ENCODE peak calls at places on chromosomes 13 and 19, in seven cellular contexts. Z is CD8-positive, alpha-beta memory T cell; P is esophagus squamous epithelium; F is Karpas-422; G is spleen; C is fibroblast of lung; R is tibial artery. T is an unnamed sample.

GRCh38 chr19:3576696-3577443 is 4.1 kb downstream of the HMG20B start:
- DNase-seq in G (no peak), F (peak; percentile 42), R (peak; percentile 82), C (peak; percentile 71), P (no peak), Z (no peak), T (no peak)

GRCh38 chr19:27966390-27966816 is 1246.5 kb downstream of the UQCRFS1 start:
- DNase-seq in C (no peak), F (peak; percentile 57), P (no peak), R (no peak), Z (no peak), G (no peak), T (peak; percentile 1)

GRCh38 chr13:114049026-114049425 is 75.2 kb upstream of the C13orf46 start:
- DNase-seq in G (peak; percentile 88), Z (peak; percentile 63), F (no peak), P (no peak), C (no peak), R (no peak), T (no peak)

GRCh38 chr13:107838592-107839161 is 376.7 kb downstream of the LIG4 start:
- DNase-seq in G (no peak), P (no peak), Z (no peak), F (no peak), R (no peak), C (no peak), T (no peak)

GRCh38 chr19:48466571-48467325 is 2.4 kb upstream of the CYTH2 start:
- DNase-seq in G (no peak), Z (no peak), C (peak; percentile 78), F (no peak), P (no peak), R (no peak), T (no peak)

GRCh38 chr13:47216176-47216822 is 319.4 kb upstream of the HTR2A start:
- DNase-seq in R (no peak), Z (no peak), P (no peak), G (no peak), F (no peak), C (peak; percentile 74), T (no peak)

GRCh38 chr19:10353793-10354391 is 14.5 kb upstream of the ICAM3 start:
- DNase-seq in R (no peak), G (no peak), Z (peak; percentile 29), F (peak; percentile 83), P (no peak), C (peak; percentile 19), T (peak; percentile 28)

GRCh38 chr13:101691326-101691725 is 238.9 kb downstream of the ITGBL1 start:
- DNase-seq in R (no peak), G (no peak), P (no peak), C (no peak), Z (no peak), F (no peak), T (no peak)

GRCh38 chr19:4067396-4068057 is 828 bp upstream of the ZBTB7A start:
- DNase-seq in C (no peak), P (no peak), G (peak; percentile 92), Z (peak; percentile 81), F (no peak), R (no peak), T (no peak)

GRCh38 chr19:2287585-2287984 is 5.6 kb upstream of the PEAK3 start:
- DNase-seq in R (no peak), F (no peak), Z (no peak), C (no peak), G (no peak), P (no peak), T (no peak)

GRCh38 chr19:42401365-42402303 is 11.5 kb upstream of the CNFN start:
- DNase-seq in F (peak; percentile 91), R (peak; percentile 79), G (peak; percentile 94), C (peak; percentile 59), Z (peak; percentile 61), P (no peak), T (peak; percentile 68)

GRCh38 chr19:5905072-5905778 is 553 bp downstream of the VMAC start:
- DNase-seq in G (no peak), C (no peak), P (no peak), F (no peak), R (no peak), Z (no peak), T (no peak)
- H3K27ac ChIP-seq in G (peak overlapping the region; percentile 84), C (peak overlapping the region; percentile 71), P (peak overlapping the region; percentile 97), F (no peak overlapping the region), R (peak overlapping the region; percentile 86), Z (peak overlapping the region; percentile 87), T (peak overlapping the region; percentile 69)

GRCh38 chr13:44107357-44108121 is 227.8 kb downstream of the LACC1 start:
- DNase-seq in F (no peak), G (no peak), Z (no peak), C (no peak), R (no peak), P (no peak), T (no peak)

GRCh38 chr13:44111701-44112100 is 232.0 kb downstream of the LACC1 start:
- DNase-seq in R (no peak), C (no peak), P (no peak), Z (no peak), G (no peak), F (no peak), T (no peak)

GRCh38 chr13:44112700-44113329 is 233.1 kb downstream of the LACC1 start:
- DNase-seq in C (no peak), G (no peak), P (no peak), R (no peak), Z (no peak), F (no peak), T (no peak)

GRCh38 chr13:44108345-44108858 is 228.7 kb downstream of the LACC1 start:
- DNase-seq in F (no peak), G (no peak), P (no peak), Z (no peak), C (no peak), R (no peak), T (no peak)

GRCh38 chr13:44109986-44110640 is 230.4 kb downstream of the LACC1 start:
- DNase-seq in G (no peak), F (no peak), Z (no peak), C (no peak), R (no peak), P (no peak), T (no peak)
- H3K27ac ChIP-seq in G (no peak overlapping the region), F (no peak overlapping the region), Z (no peak overlapping the region), C (no peak overlapping the region), R (no peak overlapping the region), P (no peak overlapping the region), T (no peak overlapping the region)

GRCh38 chr13:28719227-28719562 is 425 bp upstream of the SLC46A3 start:
- DNase-seq in R (no peak), F (no peak), C (no peak), P (no peak), G (no peak), Z (no peak), T (no peak)

GRCh38 chr13:28718538-28719226 is at the start of gene SLC46A3:
- DNase-seq in C (peak; percentile 98), Z (peak; percentile 96), R (peak; percentile 100), P (peak; percentile 74), F (peak; percentile 86), G (peak; percentile 98), T (peak; percentile 95)

GRCh38 chr13:28717170-28717569 is 1.6 kb downstream of the SLC46A3 start:
- DNase-seq in Z (no peak), G (no peak), C (no peak), R (no peak), F (no peak), P (no peak), T (no peak)

GRCh38 chr13:28718186-28718537 is 608 bp downstream of the SLC46A3 start:
- DNase-seq in G (no peak), R (no peak), C (peak; percentile 3), Z (no peak), F (no peak), P (no peak), T (no peak)

DNA sequence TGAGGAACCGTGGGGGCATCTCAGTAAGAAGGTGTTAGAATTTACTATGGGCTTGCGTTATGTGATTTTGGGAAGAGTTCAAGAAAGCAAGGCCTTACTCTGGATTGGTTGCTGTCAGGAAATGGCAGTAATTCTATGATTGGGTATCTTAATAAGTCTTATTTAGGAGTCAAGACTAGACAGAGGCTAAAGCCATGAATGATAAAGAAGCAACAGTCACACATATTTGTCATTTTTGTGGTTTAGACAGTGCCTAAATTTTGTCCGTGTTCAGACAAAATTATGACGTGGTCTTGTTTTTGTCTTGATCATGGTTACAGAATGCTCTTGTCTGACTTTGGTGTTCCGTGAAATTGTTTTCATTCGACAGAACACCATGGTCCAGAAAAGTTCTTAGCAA is 886 bp upstream of the SLC46A3 start:
- DNase-seq in G (no peak), C (peak; percentile 70), Z (no peak), F (no peak), R (no peak), P (no peak), T (no peak)
- H3K27ac ChIP-seq in G (peak overlapping the region; percentile 98), C (no peak overlapping the region), Z (no peak overlapping the region), F (no peak overlapping the region), R (peak overlapping the region; percentile 96), P (no peak overlapping the region), T (peak overlapping the region; percentile 65)

GRCh38 chr13:106680796-106681482 is 113.0 kb upstream of the ARGLU1 start:
- DNase-seq in R (no peak), G (no peak), F (no peak), C (no peak), P (no peak), Z (no peak), T (no peak)
- H3K27ac ChIP-seq in R (no peak overlapping the region), G (no peak overlapping the region), F (no peak overlapping the region), C (no peak overlapping the region), P (no peak overlapping the region), Z (no peak overlapping the region), T (no peak overlapping the region)

GRCh38 chr19:34995551-34995950 is 4.6 kb upstream of the GRAMD1A start:
- DNase-seq in C (no peak), R (no peak), G (peak; percentile 36), Z (no peak), P (no peak), F (no peak), T (no peak)

GRCh38 chr19:34994643-34995471 is 5.3 kb upstream of the GRAMD1A start:
- DNase-seq in P (no peak), F (no peak), G (peak; percentile 73), C (no peak), R (peak; percentile 79), Z (no peak), T (no peak)

GRCh38 chr19:34991542-34992333 is 8.4 kb upstream of the GRAMD1A start:
- DNase-seq in Z (no peak), G (no peak), P (no peak), F (no peak), R (peak; percentile 1), C (no peak), T (no peak)

GRCh38 chr19:34996978-34997640 is 3.0 kb upstream of the GRAMD1A start:
- DNase-seq in Z (peak; percentile 80), R (no peak), P (no peak), G (peak; percentile 44), F (no peak), C (no peak), T (peak; percentile 64)

GRCh38 chr19:34994286-34994642 is 5.9 kb upstream of the GRAMD1A start:
- DNase-seq in G (peak; percentile 71), R (no peak), F (no peak), Z (no peak), P (no peak), C (no peak), T (no peak)
- H3K27ac ChIP-seq in G (peak overlapping the region; percentile 96), R (peak overlapping the region; percentile 62), F (no peak overlapping the region), Z (no peak overlapping the region), P (peak overlapping the region; percentile 79), C (no peak overlapping the region), T (no peak overlapping the region)

T was measured in CD4-positive, alpha-beta memory T cell.